ENCODE peak calls at places on chromosomes 3 and 15, in six cellular contexts. H is GM12878, D is K562, E is H1, F is HCT116, B is HepG2. X is an unnamed sample.

GRCh38 chr3:186004671-186005070 is 66.9 kb upstream of the TRA2B start:
- DNase-seq in H (no peak), D (no peak), E (no peak), F (no peak), B (no peak), X (no peak)

GRCh38 chr15:71048913-71049675 is 66.2 kb upstream of the THSD4 start:
- DNase-seq in H (no peak), D (no peak), E (no peak), F (no peak), B (no peak), X (no peak)

GRCh38 chr15:66923438-66923881 is 141.9 kb upstream of the SMAD3 start:
- DNase-seq in H (no peak), D (peak), E (peak), F (peak), B (peak), X (no peak)

GRCh38 chr15:78229431-78230406 is 4.6 kb downstream of the ACSBG1 start:
- DNase-seq in H (no peak), D (no peak), E (no peak), F (no peak), B (no peak), X (no peak)

GRCh38 chr3:38476157-38476756 is 19.9 kb upstream of the EXOG start:
- DNase-seq in H (no peak), D (no peak), E (no peak), F (no peak), B (no peak), X (no peak)

GRCh38 chr3:113161661-113162060 is 49.7 kb upstream of the BOC start:
- DNase-seq in H (no peak), D (no peak), E (no peak), F (no peak), B (no peak), X (no peak)

GRCh38 chr15:29676961-29677402 is 145.3 kb downstream of the TJP1 start:
- DNase-seq in H (no peak), D (no peak), E (no peak), F (no peak), B (no peak), X (peak)

GRCh38 chr3:183844606-183845005 is 19.2 kb upstream of the MAP6D1 start:
- DNase-seq in H (no peak), D (no peak), E (no peak), F (no peak), B (peak), X (peak)

GRCh38 chr15:55915876-55916567 is 77.4 kb downstream of the NEDD4 start:
- DNase-seq in H (no peak), D (no peak), E (no peak), F (no peak), B (no peak), X (no peak)

GRCh38 chr3:18238721-18239331 is 186.3 kb downstream of the SATB1 start:
- DNase-seq in H (no peak), D (no peak), E (no peak), F (no peak), B (no peak), X (no peak)

GRCh38 chr3:126448141-126448892 is 27.4 kb downstream of the ZXDC start:
- DNase-seq in H (no peak), D (no peak), E (no peak), F (no peak), B (no peak), X (no peak)

GRCh38 chr3:120683671-120684301 is 1.7 kb upstream of the HGD start:
- DNase-seq in H (no peak), D (no peak), E (no peak), F (no peak), B (no peak), X (no peak)

GRCh38 chr15:74208901-74209559 is 6.4 kb upstream of the STRA6 start:
- DNase-seq in H (no peak), D (peak), E (peak), F (no peak), B (peak), X (no peak)

GRCh38 chr3:54073386-54073785 is 49.0 kb upstream of the CACNA2D3 start:
- DNase-seq in H (no peak), D (no peak), E (no peak), F (no peak), B (no peak), X (no peak)

GRCh38 chr15:77666296-77666660 is 33.6 kb upstream of the LINGO1 start:
- DNase-seq in H (no peak), D (no peak), E (no peak), F (no peak), B (no peak), X (no peak)

GRCh38 chr15:95556866-95557225 is 773.7 kb upstream of the NR2F2 start:
- DNase-seq in H (no peak), D (no peak), E (no peak), F (peak), B (no peak), X (peak)

GRCh38 chr3:115577000-115577399 is 46.3 kb upstream of the GAP43 start:
- DNase-seq in H (no peak), D (no peak), E (no peak), F (no peak), B (no peak), X (no peak)

GRCh38 chr3:150756491-150757059 is 6.4 kb downstream of the SIAH2 start:
- DNase-seq in H (no peak), D (no peak), E (no peak), F (no peak), B (no peak), X (no peak)

GRCh38 chr15:46222861-46223260 is 588.0 kb downstream of the SQOR start:
- DNase-seq in H (no peak), D (no peak), E (no peak), F (no peak), B (no peak), X (no peak)

GRCh38 chr15:70055601-70056051 is 42.1 kb downstream of the TLE3 start:
- DNase-seq in H (no peak), D (peak), E (no peak), F (no peak), B (no peak), X (no peak)

GRCh38 chr15:56927816-56928215 is 9.4 kb downstream of the TCF12 start:
- DNase-seq in H (no peak), D (no peak), E (no peak), F (no peak), B (no peak), X (no peak)

GRCh38 chr3:4736284-4736861 is 242.9 kb upstream of the BHLHE40 start:
- DNase-seq in H (no peak), D (no peak), E (no peak), F (peak), B (no peak), X (peak)

GRCh38 chr3:109685084-109686079 is 348.0 kb upstream of the DPPA4 start:
- DNase-seq in H (no peak), D (no peak), E (no peak), F (peak), B (no peak), X (no peak)

GRCh38 chr3:195803309-195803908 is 8.3 kb downstream of the MUC4 start:
- DNase-seq in H (no peak), D (peak), E (no peak), F (no peak), B (no peak), X (no peak)

GRCh38 chr15:66167854-66168253 is 85.7 kb downstream of the MEGF11 start:
- DNase-seq in H (no peak), D (no peak), E (no peak), F (no peak), B (no peak), X (no peak)

GRCh38 chr15:88513195-88513594 is 33.3 kb downstream of the DET1 start:
- DNase-seq in H (no peak), D (no peak), E (no peak), F (no peak), B (no peak), X (peak)

GRCh38 chr3:169914321-169914720 is 2.9 kb downstream of the SAMD7 start:
- DNase-seq in H (no peak), D (peak), E (no peak), F (no peak), B (no peak), X (peak)

GRCh38 chr3:40877651-40878463 is 321.4 kb upstream of the CTNNB1 start:
- DNase-seq in H (no peak), D (no peak), E (no peak), F (no peak), B (peak), X (peak)

GRCh38 chr3:32544894-32545293 is 25.8 kb downstream of the DYNC1LI1 start:
- DNase-seq in H (no peak), D (no peak), E (no peak), F (no peak), B (no peak), X (no peak)
- TF ChIP-seq POLR2A in H (no peak), D (no peak), E (no peak), F (no peak), B (no peak), X (no peak)

GRCh38 chr3:23913873-23914743 is 2.7 kb downstream of the NKIRAS1 start:
- DNase-seq in H (no peak), D (no peak), E (no peak), F (no peak), B (no peak), X (no peak)

GRCh38 chr3:23915537-23916108 is 1.2 kb downstream of the NKIRAS1 start:
- DNase-seq in H (no peak), D (peak), E (no peak), F (no peak), B (peak), X (peak)

GRCh38 chr3:23913182-23913581 is 3.6 kb downstream of the NKIRAS1 start:
- DNase-seq in H (no peak), D (no peak), E (no peak), F (no peak), B (no peak), X (peak)

GRCh38 chr3:23916886-23917815 is at the start of the genes NKIRAS1 and RPL15:
- DNase-seq in H (peak), D (peak), E (peak), F (peak), B (peak), X (peak)

GRCh38 chr3:23916152-23916885 is 471 bp downstream of the NKIRAS1 start:
- DNase-seq in H (no peak), D (no peak), E (no peak), F (no peak), B (no peak), X (no peak)
- TF ChIP-seq EZH2 in H (no peak), D (no peak), E (no peak), F (no peak), B (no peak), X (no peak)

GRCh38 chr15:43071451-43071850 is 34.4 kb downstream of the UBR1 start:
- DNase-seq in H (no peak), D (no peak), E (no peak), F (no peak), B (no peak), X (no peak)
- H2AFZ ChIP-seq in H (no peak), D (no peak), E (no peak), F (no peak), B (no peak), X (no peak)

DNA sequence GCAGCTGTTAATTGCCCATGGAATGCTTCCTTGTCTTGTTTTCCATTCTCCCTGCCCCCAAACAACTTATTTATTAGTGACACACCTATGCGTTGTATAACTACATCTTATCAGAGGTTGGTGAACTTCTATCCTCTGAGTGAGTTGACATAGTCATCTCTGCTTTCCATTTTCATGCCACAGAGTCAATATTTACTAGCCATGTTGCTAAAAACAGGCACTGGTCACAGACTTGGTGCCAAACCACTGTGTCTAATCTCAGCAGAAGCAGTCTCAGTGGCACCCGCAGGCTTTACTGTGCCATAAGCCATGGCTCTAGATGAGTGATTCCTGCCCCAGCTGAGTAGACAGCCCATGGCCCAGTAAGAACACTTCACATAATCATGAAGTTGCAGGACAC is 26.5 kb downstream of the DAPK2 start:
- DNase-seq in H (peak), D (no peak), E (no peak), F (no peak), B (peak), X (peak)
- TF ChIP-seq POLR2A in H (no peak), D (no peak), E (no peak), F (no peak), B (no peak), X (no peak)

DNA sequence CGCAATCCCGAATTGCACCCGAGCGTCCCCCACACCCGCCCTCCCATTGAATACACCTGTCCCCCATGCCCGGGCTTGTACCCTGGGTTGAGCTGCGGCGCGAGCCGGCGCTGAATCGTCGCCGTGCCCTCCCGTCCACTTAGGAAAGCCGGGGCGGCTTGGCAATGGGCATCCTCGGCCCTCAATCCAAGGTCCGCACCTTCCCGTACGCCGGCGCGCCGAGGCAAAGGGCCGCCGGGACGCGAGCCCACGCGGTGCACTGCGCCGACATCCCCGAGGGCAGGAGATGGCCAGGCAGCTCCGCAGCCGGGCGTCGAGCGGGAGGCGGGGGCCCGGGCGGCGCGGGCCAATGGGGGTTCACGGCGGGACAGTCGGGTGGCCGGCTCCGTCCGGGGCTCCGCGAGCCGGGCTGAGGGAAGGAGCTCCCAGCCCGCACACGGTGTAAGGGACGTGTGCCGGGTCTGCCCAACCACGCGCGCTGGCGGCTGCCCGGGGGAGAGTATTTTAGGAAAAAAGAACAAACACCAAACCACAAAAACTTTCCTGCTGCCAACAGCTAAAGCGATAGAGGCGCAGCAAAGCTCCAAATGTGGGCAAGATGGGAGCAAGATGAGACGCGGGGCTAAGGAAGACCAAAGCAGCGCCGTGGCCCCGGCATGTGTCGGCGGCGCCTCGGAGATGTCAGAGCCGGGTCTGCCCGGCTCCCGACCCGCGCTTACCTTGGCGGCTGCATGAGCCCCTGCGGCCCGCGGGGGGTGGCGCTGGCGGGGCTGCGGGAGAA is 621 bp downstream of the RGMA start:
- DNase-seq in H (no peak), D (no peak), E (peak), F (no peak), B (no peak), X (no peak)
- TF ChIP-seq EZH2 in H (peak), D (no peak), E (no peak), F (no peak), B (peak), X (peak)

GRCh38 chr3:106227068-106227467 is 358.3 kb upstream of the CBLB start:
- DNase-seq in H (no peak), D (no peak), E (no peak), F (no peak), B (no peak), X (no peak)

GRCh38 chr3:106229495-106230278 is 360.9 kb upstream of the CBLB start:
- DNase-seq in H (no peak), D (no peak), E (no peak), F (no peak), B (no peak), X (no peak)

GRCh38 chr3:106228271-106228670 is 359.5 kb upstream of the CBLB start:
- DNase-seq in H (no peak), D (peak), E (no peak), F (no peak), B (no peak), X (no peak)

DNA sequence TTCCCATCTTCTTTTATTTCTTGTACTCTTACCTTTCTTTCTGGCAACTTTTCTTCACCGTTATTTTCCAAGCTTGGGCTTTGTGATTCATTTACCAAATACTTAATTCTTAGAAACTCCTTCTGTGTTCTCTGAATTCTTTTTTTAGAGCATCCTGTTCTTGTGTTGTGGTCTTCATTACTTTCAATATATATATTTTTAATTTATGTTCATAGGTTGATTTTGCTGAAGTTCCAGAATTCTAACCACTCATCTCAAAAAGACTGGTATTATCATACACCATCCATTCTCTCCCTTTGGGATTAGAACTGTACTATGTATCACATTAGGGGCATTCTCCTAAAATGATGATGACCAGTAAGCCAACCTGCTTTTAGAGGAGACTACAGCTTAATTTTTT is 362.3 kb upstream of the CBLB start:
- DNase-seq in H (no peak), D (no peak), E (no peak), F (no peak), B (no peak), X (no peak)
- H2AFZ ChIP-seq in H (no peak), D (no peak), E (no peak), F (no peak), B (no peak), X (no peak)

GRCh38 chr3:123734527-123734902 is 149.6 kb downstream of the MYLK start:
- DNase-seq in H (no peak), D (no peak), E (no peak), F (no peak), B (no peak), X (no peak)

GRCh38 chr3:123739754-123740153 is 144.4 kb downstream of the MYLK start:
- DNase-seq in H (no peak), D (no peak), E (no peak), F (no peak), B (no peak), X (no peak)

GRCh38 chr3:123739146-123739545 is 145.0 kb downstream of the MYLK start:
- DNase-seq in H (no peak), D (no peak), E (no peak), F (no peak), B (no peak), X (no peak)

GRCh38 chr3:123735456-123735855 is 148.7 kb downstream of the MYLK start:
- DNase-seq in H (no peak), D (no peak), E (no peak), F (no peak), B (no peak), X (no peak)

GRCh38 chr3:123737168-123737567 is 147.0 kb downstream of the MYLK start:
- DNase-seq in H (no peak), D (no peak), E (no peak), F (no peak), B (no peak), X (no peak)
- TF ChIP-seq POLR2A in H (no peak), D (no peak), E (no peak), F (no peak), B (no peak), X (no peak)

GRCh38 chr3:36704280-36704679 is 60.1 kb downstream of the DCLK3 start:
- DNase-seq in H (no peak), D (no peak), E (no peak), F (no peak), B (no peak), X (no peak)

GRCh38 chr3:36707623-36708409 is 56.5 kb downstream of the DCLK3 start:
- DNase-seq in H (no peak), D (peak), E (no peak), F (peak), B (no peak), X (no peak)

GRCh38 chr3:36701903-36702374 is 62.4 kb downstream of the DCLK3 start:
- DNase-seq in H (no peak), D (peak), E (no peak), F (no peak), B (no peak), X (peak)

GRCh38 chr3:36701249-36701572 is 63.1 kb downstream of the DCLK3 start:
- DNase-seq in H (no peak), D (no peak), E (no peak), F (no peak), B (no peak), X (no peak)

DNA sequence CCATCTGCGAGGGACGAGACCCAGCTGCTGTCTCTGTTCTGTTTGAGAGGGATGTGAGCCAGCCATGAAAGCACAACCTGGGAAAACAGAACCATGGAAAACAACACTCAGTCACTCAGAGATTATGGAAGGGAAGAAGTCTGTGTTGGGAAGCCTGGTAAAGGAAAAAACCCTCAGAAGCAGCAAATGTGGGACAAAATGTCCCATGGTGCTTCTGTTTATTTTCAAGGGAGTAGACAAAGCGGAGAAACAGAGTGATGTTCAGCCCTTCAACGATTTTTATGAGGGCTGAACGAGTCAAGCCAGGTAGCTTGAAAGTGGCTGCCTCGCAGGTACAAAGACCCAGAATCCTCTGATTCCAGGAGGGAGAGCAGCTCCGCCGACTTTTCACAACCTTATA is 59.3 kb downstream of the DCLK3 start:
- DNase-seq in H (no peak), D (no peak), E (no peak), F (no peak), B (no peak), X (no peak)
- TF ChIP-seq EZH2 in H (no peak), D (no peak), E (no peak), F (no peak), B (no peak), X (no peak)